ENCODE peak calls at places on chromosomes 16 and 17, in five cellular contexts. One of them, this sample, is unnamed.
A peak's percentile ranks its signal among the peaks of the same experiment; 100 is the strongest.

GRCh38 chr17:21394265-21394664 is 18.1 kb downstream of the KCNJ12 start:
- DNase-seq in DMS79: no peak
- DNase-seq in RPMI7951: no peak
- DNase-seq in SHP77: no peak
- DNase-seq in T-helper 1 cell: no peak
- DNase-seq in this sample: no peak

GRCh38 chr16:57688987-57689771 is 5.4 kb upstream of the DRC7 start:
- DNase-seq in DMS79: no peak
- DNase-seq in RPMI7951: no peak
- DNase-seq in SHP77: no peak
- DNase-seq in T-helper 1 cell: no peak
- DNase-seq in this sample: no peak

GRCh38 chr17:5837055-5837491 is 233.1 kb upstream of the WSCD1 start:
- DNase-seq in DMS79: no peak
- DNase-seq in RPMI7951: peak; percentile 69
- DNase-seq in SHP77: no peak
- DNase-seq in T-helper 1 cell: no peak
- DNase-seq in this sample: no peak

GRCh38 chr17:70622382-70623260 is 453.3 kb downstream of the KCNJ2 start:
- DNase-seq in DMS79: no peak
- DNase-seq in RPMI7951: peak; percentile 39
- DNase-seq in SHP77: peak; percentile 39
- DNase-seq in T-helper 1 cell: peak; percentile 2
- DNase-seq in this sample: no peak

GRCh38 chr16:88768041-88768876 is 16.8 kb downstream of the PIEZO1 start:
- DNase-seq in DMS79: peak; percentile 49
- DNase-seq in RPMI7951: peak; percentile 46
- DNase-seq in SHP77: peak; percentile 46
- DNase-seq in T-helper 1 cell: no peak
- DNase-seq in this sample: no peak

GRCh38 chr17:29686998-29687397 is 64.3 kb upstream of the CORO6 start:
- DNase-seq in DMS79: no peak
- DNase-seq in RPMI7951: no peak
- DNase-seq in SHP77: no peak
- DNase-seq in T-helper 1 cell: no peak
- DNase-seq in this sample: no peak

GRCh38 chr17:59840908-59841666 is 51.7 kb downstream of the TUBD1 start:
- DNase-seq in DMS79: no peak
- DNase-seq in RPMI7951: peak; percentile 52
- DNase-seq in SHP77: peak; percentile 22
- DNase-seq in T-helper 1 cell: peak; percentile 78
- DNase-seq in this sample: no peak

GRCh38 chr17:39672522-39673334 is 4.5 kb downstream of the PNMT start:
- DNase-seq in DMS79: no peak
- DNase-seq in RPMI7951: no peak
- DNase-seq in SHP77: no peak
- DNase-seq in T-helper 1 cell: no peak
- DNase-seq in this sample: no peak

GRCh38 chr16:85321856-85322271 is 209.6 kb upstream of the CIBAR2 start:
- DNase-seq in DMS79: no peak
- DNase-seq in RPMI7951: peak; percentile 98
- DNase-seq in SHP77: no peak
- DNase-seq in T-helper 1 cell: no peak
- DNase-seq in this sample: no peak

GRCh38 chr17:32755045-32755805 is 121.7 kb downstream of the MYO1D start:
- DNase-seq in DMS79: no peak
- DNase-seq in RPMI7951: peak; percentile 63
- DNase-seq in SHP77: peak; percentile 53
- DNase-seq in T-helper 1 cell: peak; percentile 22
- DNase-seq in this sample: no peak

GRCh38 chr17:39702901-39703893 is 3.3 kb downstream of the ERBB2 start:
- DNase-seq in DMS79: no peak
- DNase-seq in RPMI7951: no peak
- DNase-seq in SHP77: peak; percentile 48
- DNase-seq in T-helper 1 cell: no peak
- DNase-seq in this sample: peak; percentile 44

GRCh38 chr16:14509055-14509454 is 121.0 kb downstream of the PARN start:
- DNase-seq in DMS79: no peak
- DNase-seq in RPMI7951: peak; percentile 52
- DNase-seq in SHP77: no peak
- DNase-seq in T-helper 1 cell: no peak
- DNase-seq in this sample: no peak

GRCh38 chr16:86668136-86668535 is 89.8 kb downstream of the FOXL1 start:
- DNase-seq in DMS79: no peak
- DNase-seq in RPMI7951: peak; percentile 78
- DNase-seq in SHP77: no peak
- DNase-seq in T-helper 1 cell: no peak
- DNase-seq in this sample: no peak

GRCh38 chr16:89426736-89427525 is 63.4 kb downstream of the ANKRD11 start:
- DNase-seq in DMS79: no peak
- DNase-seq in RPMI7951: peak; percentile 63
- DNase-seq in SHP77: no peak
- DNase-seq in T-helper 1 cell: no peak
- DNase-seq in this sample: no peak

GRCh38 chr17:59366773-59367656 is 35.6 kb downstream of the YPEL2 start:
- DNase-seq in DMS79: no peak
- DNase-seq in RPMI7951: no peak
- DNase-seq in SHP77: peak; percentile 57
- DNase-seq in T-helper 1 cell: no peak
- DNase-seq in this sample: no peak

GRCh38 chr17:14201595-14201994 is 35.1 kb downstream of the CDRT15 start:
- DNase-seq in DMS79: no peak
- DNase-seq in RPMI7951: no peak
- DNase-seq in SHP77: no peak
- DNase-seq in T-helper 1 cell: peak; percentile 92
- DNase-seq in this sample: no peak

GRCh38 chr16:81536648-81537047 is 92.0 kb downstream of the CMIP start:
- DNase-seq in DMS79: no peak
- DNase-seq in RPMI7951: no peak
- DNase-seq in SHP77: no peak
- DNase-seq in T-helper 1 cell: no peak
- DNase-seq in this sample: no peak

This sample was measured in GM19239.